ENCODE peak calls at places on chromosomes 2 and 18, in six cellular contexts. R is upper lobe of right lung, K is IMR-90, B is lower lobe of right lung, Q is left ventricle myocardium inferior, S is lung. I is an unnamed sample.

GRCh38 chr2:14756981-14757657 is 124.6 kb downstream of the LRATD1 start:
- DNase-seq in Q (no peak), B (no peak), R (no peak), K (peak; percentile 85), S (no peak), I (no peak)

GRCh38 chr2:75607988-75608683 is 38.4 kb upstream of the MRPL19 start:
- DNase-seq in Q (no peak), R (no peak), B (no peak), K (no peak), S (no peak), I (no peak)

GRCh38 chr18:10771053-10771709 is 245.4 kb downstream of the NAPG start:
- DNase-seq in K (peak; percentile 67), Q (no peak), R (no peak), S (no peak), B (no peak), I (no peak)

GRCh38 chr2:28638102-28638501 is 113.5 kb upstream of the PPP1CB start:
- DNase-seq in K (no peak), Q (no peak), B (no peak), S (no peak), R (no peak), I (no peak)

GRCh38 chr2:41994177-41994576 is 53.6 kb upstream of the PKDCC start:
- DNase-seq in K (peak; percentile 10), Q (no peak), B (no peak), R (no peak), S (no peak), I (no peak)

GRCh38 chr2:58484201-58484600 is 243.1 kb upstream of the FANCL start:
- DNase-seq in K (peak; percentile 16), S (no peak), R (no peak), Q (no peak), B (no peak), I (no peak)

GRCh38 chr18:12637393-12637792 is 20.5 kb downstream of the SPIRE1 start:
- DNase-seq in R (no peak), B (no peak), K (peak; percentile 49), Q (no peak), S (no peak), I (no peak)

GRCh38 chr2:166803314-166803986 is 84.8 kb upstream of the XIRP2 start:
- DNase-seq in K (peak; percentile 48), S (no peak), R (no peak), B (no peak), Q (no peak), I (no peak)

GRCh38 chr2:106160786-106161261 is 33.3 kb downstream of the UXS1 start:
- DNase-seq in K (no peak), S (no peak), B (no peak), R (no peak), Q (no peak), I (no peak)

GRCh38 chr2:197191177-197191947 is 119.2 kb downstream of the ANKRD44 start:
- DNase-seq in K (peak; percentile 28), Q (no peak), R (no peak), B (no peak), S (no peak), I (no peak)

GRCh38 chr2:224802407-224802806 is 86.2 kb upstream of the CCDC195 start:
- DNase-seq in K (peak; percentile 55), B (no peak), R (no peak), Q (no peak), S (no peak), I (no peak)

GRCh38 chr2:32064021-32064678 is 794 bp downstream of the SPAST start:
- DNase-seq in Q (no peak), K (no peak), B (no peak), R (no peak), S (peak; percentile 29), I (no peak)

GRCh38 chr2:202038471-202039277 is 5.0 kb downstream of the FZD7 start:
- DNase-seq in R (no peak), Q (peak; percentile 25), K (peak; percentile 62), B (no peak), S (no peak), I (no peak)

GRCh38 chr2:21841341-21841740 is 717.6 kb downstream of the TDRD15 start:
- DNase-seq in S (no peak), B (no peak), K (no peak), R (no peak), Q (no peak), I (no peak)

GRCh38 chr2:309148-309969 is 21.5 kb upstream of the ALKAL2 start:
- DNase-seq in B (no peak), Q (no peak), R (no peak), K (no peak), S (no peak), I (no peak)

GRCh38 chr2:55620123-55620779 is 2.8 kb upstream of the PPP4R3B start:
- DNase-seq in S (no peak), R (no peak), B (no peak), Q (no peak), K (peak; percentile 14), I (no peak)

GRCh38 chr2:57343391-57344006 is 703.1 kb upstream of the VRK2 start:
- DNase-seq in B (no peak), S (no peak), K (no peak), R (no peak), Q (no peak), I (no peak)

GRCh38 chr2:196944570-196944969 is 18.1 kb upstream of the PGAP1 start:
- DNase-seq in K (no peak), Q (no peak), B (no peak), R (no peak), S (no peak), I (no peak)

GRCh38 chr2:127771756-127772155 is 39.2 kb downstream of the WDR33 start:
- DNase-seq in R (no peak), B (no peak), S (no peak), K (peak; percentile 70), Q (no peak), I (no peak)

GRCh38 chr2:110157153-110157793 is 41.7 kb upstream of the MALL start:
- DNase-seq in B (no peak), Q (no peak), R (no peak), S (peak; percentile 42), K (peak; percentile 77), I (no peak)

GRCh38 chr2:49240608-49241007 is 86.3 kb upstream of the FSHR start:
- DNase-seq in B (no peak), S (no peak), Q (no peak), R (no peak), K (peak; percentile 33), I (no peak)

GRCh38 chr2:237210763-237211162 is 125.1 kb downstream of the COPS8 start:
- DNase-seq in K (no peak), R (no peak), Q (peak; percentile 35), B (no peak), S (no peak), I (no peak)

GRCh38 chr2:64649013-64649484 is 4.7 kb downstream of the SERTAD2 start:
- DNase-seq in S (no peak), R (no peak), B (no peak), Q (no peak), K (no peak), I (no peak)

GRCh38 chr2:16617282-16618266 is 48.1 kb downstream of the CYRIA start:
- DNase-seq in S (no peak), R (no peak), K (peak; percentile 56), B (peak; percentile 55), Q (no peak), I (peak; percentile 33)

GRCh38 chr2:222451270-222451674 is 26.9 kb downstream of the SGPP2 start:
- DNase-seq in Q (no peak), S (no peak), B (no peak), K (no peak), R (no peak), I (no peak)

GRCh38 chr2:102021776-102022175 is 30.0 kb downstream of the IL1R2 start:
- DNase-seq in B (no peak), S (no peak), R (no peak), Q (no peak), K (no peak), I (no peak)

GRCh38 chr18:1917546-1917945 is 653.8 kb downstream of the METTL4 start:
- DNase-seq in R (no peak), K (no peak), S (no peak), B (no peak), Q (no peak), I (no peak)

GRCh38 chr2:4693266-4693665 is 989.9 kb downstream of the DCDC2C start:
- DNase-seq in B (no peak), K (no peak), Q (no peak), S (no peak), R (no peak), I (peak; percentile 20)

GRCh38 chr2:20424300-20425290 is 22.3 kb upstream of the RHOB start:
- DNase-seq in R (peak; percentile 73), K (peak; percentile 93), B (peak; percentile 71), Q (peak; percentile 58), S (no peak), I (peak; percentile 79)

GRCh38 chr18:35533916-35534315 is 36.2 kb upstream of the INO80C start:
- DNase-seq in S (no peak), Q (no peak), R (no peak), K (no peak), B (no peak), I (no peak)

GRCh38 chr2:231356474-231356849 is 39.0 kb upstream of the B3GNT7 start:
- DNase-seq in R (no peak), K (peak; percentile 31), B (no peak), Q (no peak), S (no peak), I (no peak)

DNA sequence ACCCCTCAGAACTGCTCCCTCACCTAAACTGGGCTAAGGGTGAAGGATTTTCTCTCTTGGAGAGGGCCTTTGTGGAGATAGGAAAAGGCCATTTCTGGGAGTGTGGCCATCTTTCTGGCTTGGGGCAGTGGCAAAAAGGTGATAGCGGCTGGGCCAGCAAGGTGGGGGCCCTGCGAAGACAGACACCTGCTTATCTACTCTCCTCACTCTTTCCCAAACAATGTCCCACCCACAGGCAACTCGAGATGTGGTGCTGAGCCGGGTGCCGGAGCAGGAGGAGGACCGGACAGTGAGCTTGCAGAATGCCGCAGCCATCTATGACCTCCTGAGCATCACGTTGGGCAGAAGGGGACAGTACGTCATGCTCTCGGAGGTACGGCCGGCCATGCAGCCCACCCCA is 90.1 kb upstream of the MCFD2 start:
- DNase-seq in B (no peak), S (no peak), Q (no peak), K (no peak), R (no peak), I (no peak)
- H3K36me3 ChIP-seq in B (peaks cover 26% of the 10 kb centered on the region), S (peaks cover 25% of the 10 kb centered on the region), Q (peaks cover 9% of the 10 kb centered on the region), K (peaks cover 22% of the 10 kb centered on the region), R (peaks cover 32% of the 10 kb centered on the region), I (no peaks in the 10 kb centered on the region)

GRCh38 chr2:120566331-120567035 is 169.2 kb upstream of the GLI2 start:
- DNase-seq in S (no peak), Q (peak; percentile 86), R (no peak), K (peak; percentile 67), B (no peak), I (peak; percentile 97)
- H3K4me3 ChIP-seq in S (no peak overlapping the region), Q (peak overlapping the region; percentile 26), R (no peak overlapping the region), K (no peak overlapping the region), B (no peak overlapping the region), I (peak overlapping the region; percentile 3)

DNA sequence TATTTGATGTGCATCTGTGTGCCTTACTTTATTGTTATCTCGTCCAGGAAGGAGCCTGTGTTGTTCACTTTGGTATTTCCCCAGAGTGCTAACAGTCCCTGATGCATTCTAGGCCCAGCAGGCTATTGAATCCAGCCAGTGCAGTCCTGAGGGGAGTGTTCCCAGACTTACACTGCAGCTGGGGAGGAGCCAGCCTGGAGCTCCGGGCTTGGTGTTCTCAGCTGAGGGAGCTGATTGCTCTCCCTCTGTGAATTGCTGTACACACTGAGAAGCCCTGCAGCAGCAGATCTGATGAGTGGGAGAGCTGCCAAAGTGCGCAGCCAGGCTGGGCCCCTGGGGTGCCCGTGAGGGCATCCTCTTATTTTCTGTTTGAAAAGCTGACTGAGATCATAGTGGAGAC is 159.2 kb downstream of the GALNT3 start:
- DNase-seq in R (no peak), Q (peak; percentile 40), B (no peak), K (peak; percentile 5), S (no peak), I (no peak)
- H3K36me3 ChIP-seq in R (no peaks in the 10 kb centered on the region), Q (no peaks in the 10 kb centered on the region), B (no peaks in the 10 kb centered on the region), K (no peaks in the 10 kb centered on the region), S (no peaks in the 10 kb centered on the region), I (no peaks in the 10 kb centered on the region)

GRCh38 chr2:163119964-163120363 is 281.4 kb upstream of the KCNH7 start:
- DNase-seq in R (no peak), Q (no peak), K (no peak), S (no peak), B (no peak), I (no peak)
- H3K4me3 ChIP-seq in R (no peak overlapping the region), Q (no peak overlapping the region), K (no peak overlapping the region), S (no peak overlapping the region), B (no peak overlapping the region), I (no peak overlapping the region)

I was measured in tibial artery.